ENCODE peak calls at places on chromosomes 11 and 22, in four cellular contexts. One of them, this sample, is unnamed.

GRCh38 chr11:119729581-119730346 is 764 bp upstream of the NECTIN1 start:
- DNase-seq in GM23338: peak
- DNase-seq in hepatocyte: peak
- DNase-seq in OCI-LY7: no peak
- DNase-seq in this sample: peak

GRCh38 chr11:69359735-69360470 is 65.9 kb downstream of the MYEOV start:
- DNase-seq in OCI-LY7: no peak
- DNase-seq in hepatocyte: no peak
- DNase-seq in GM23338: no peak
- DNase-seq in this sample: no peak

GRCh38 chr11:122229078-122229477 is 113.1 kb upstream of the BLID start:
- DNase-seq in OCI-LY7: no peak
- DNase-seq in GM23338: no peak
- DNase-seq in hepatocyte: no peak
- DNase-seq in this sample: no peak

GRCh38 chr11:94588366-94588952 is 21.3 kb downstream of the PIWIL4 start:
- DNase-seq in OCI-LY7: no peak
- DNase-seq in hepatocyte: peak
- DNase-seq in GM23338: no peak
- DNase-seq in this sample: no peak

GRCh38 chr11:10727259-10727851 is 23.7 kb upstream of the CTR9 start:
- DNase-seq in hepatocyte: peak
- DNase-seq in OCI-LY7: no peak
- DNase-seq in GM23338: no peak
- DNase-seq in this sample: no peak

GRCh38 chr11:12600829-12601228 is 73.4 kb upstream of the TEAD1 start:
- DNase-seq in GM23338: no peak
- DNase-seq in OCI-LY7: no peak
- DNase-seq in hepatocyte: peak
- DNase-seq in this sample: no peak

GRCh38 chr11:130533113-130533803 is 84.8 kb downstream of the ADAMTS15 start:
- DNase-seq in hepatocyte: no peak
- DNase-seq in OCI-LY7: no peak
- DNase-seq in GM23338: no peak
- DNase-seq in this sample: no peak

GRCh38 chr11:116774661-116775060 is 1.9 kb upstream of the BUD13 start:
- DNase-seq in GM23338: peak
- DNase-seq in hepatocyte: no peak
- DNase-seq in OCI-LY7: no peak
- DNase-seq in this sample: no peak

GRCh38 chr22:25545677-25546076 is 18.8 kb upstream of the GRK3 start:
- DNase-seq in OCI-LY7: no peak
- DNase-seq in GM23338: no peak
- DNase-seq in hepatocyte: no peak
- DNase-seq in this sample: no peak

GRCh38 chr11:2860636-2861035 is 24.9 kb downstream of the CDKN1C start:
- DNase-seq in OCI-LY7: no peak
- DNase-seq in hepatocyte: peak
- DNase-seq in GM23338: no peak
- DNase-seq in this sample: no peak

GRCh38 chr11:18836415-18836814 is 44.8 kb upstream of the PTPN5 start:
- DNase-seq in hepatocyte: peak
- DNase-seq in GM23338: no peak
- DNase-seq in OCI-LY7: no peak
- DNase-seq in this sample: no peak

GRCh38 chr11:10322830-10323792 is 18.2 kb downstream of the ADM start:
- DNase-seq in hepatocyte: peak
- DNase-seq in GM23338: peak
- DNase-seq in OCI-LY7: peak
- DNase-seq in this sample: peak

GRCh38 chr11:12201016-12201985 is 90.9 kb downstream of the MICAL2 start:
- DNase-seq in hepatocyte: peak
- DNase-seq in OCI-LY7: no peak
- DNase-seq in GM23338: no peak
- DNase-seq in this sample: peak

GRCh38 chr22:28254396-28254795 is 335.3 kb upstream of the PITPNB start:
- DNase-seq in GM23338: no peak
- DNase-seq in OCI-LY7: no peak
- DNase-seq in hepatocyte: no peak
- DNase-seq in this sample: no peak

GRCh38 chr11:494761-495536 is 12.1 kb downstream of the RNH1 start:
- DNase-seq in GM23338: no peak
- DNase-seq in hepatocyte: no peak
- DNase-seq in OCI-LY7: no peak
- DNase-seq in this sample: no peak

GRCh38 chr22:21865041-21865440 is 2.4 kb downstream of the MAPK1 start:
- DNase-seq in OCI-LY7: no peak
- DNase-seq in GM23338: no peak
- DNase-seq in hepatocyte: peak
- DNase-seq in this sample: peak

GRCh38 chr11:18650859-18651557 is 16.9 kb upstream of the SPTY2D1 start:
- DNase-seq in hepatocyte: peak
- DNase-seq in OCI-LY7: peak
- DNase-seq in GM23338: peak
- DNase-seq in this sample: peak

GRCh38 chr11:65625628-65626342 is 10.2 kb downstream of the PCNX3 start:
- DNase-seq in GM23338: peak
- DNase-seq in hepatocyte: peak
- DNase-seq in OCI-LY7: peak
- DNase-seq in this sample: peak

GRCh38 chr11:38693306-38693705 is 2095.3 kb upstream of the RAG2 start:
- DNase-seq in OCI-LY7: no peak
- DNase-seq in GM23338: no peak
- DNase-seq in hepatocyte: no peak
- DNase-seq in this sample: no peak

GRCh38 chr22:47012589-47013365 is 250.3 kb downstream of the TBC1D22A start:
- DNase-seq in GM23338: peak
- DNase-seq in OCI-LY7: no peak
- DNase-seq in hepatocyte: no peak
- DNase-seq in this sample: no peak

GRCh38 chr22:26672060-26672471 is 14.7 kb downstream of the MIAT start:
- DNase-seq in hepatocyte: no peak
- DNase-seq in OCI-LY7: no peak
- DNase-seq in GM23338: no peak
- DNase-seq in this sample: no peak

GRCh38 chr11:134581966-134582787 is 170.1 kb upstream of the B3GAT1 start:
- DNase-seq in GM23338: no peak
- DNase-seq in hepatocyte: no peak
- DNase-seq in OCI-LY7: no peak
- DNase-seq in this sample: no peak

GRCh38 chr11:12770966-12771597 is 96.9 kb downstream of the TEAD1 start:
- DNase-seq in GM23338: no peak
- DNase-seq in OCI-LY7: no peak
- DNase-seq in hepatocyte: no peak
- DNase-seq in this sample: no peak

GRCh38 chr22:50398698-50399648 is 55.8 kb downstream of the PPP6R2 start:
- DNase-seq in GM23338: no peak
- DNase-seq in hepatocyte: no peak
- DNase-seq in OCI-LY7: no peak
- DNase-seq in this sample: no peak

GRCh38 chr11:4576880-4577279 is 4.7 kb upstream of the OR52I2 start:
- DNase-seq in hepatocyte: no peak
- DNase-seq in GM23338: no peak
- DNase-seq in OCI-LY7: no peak
- DNase-seq in this sample: no peak

GRCh38 chr11:10861799-10862198 is 3.9 kb upstream of the ZBED5 start:
- DNase-seq in OCI-LY7: no peak
- DNase-seq in hepatocyte: no peak
- DNase-seq in GM23338: no peak
- DNase-seq in this sample: no peak

GRCh38 chr22:22214819-22215329 is 29.7 kb upstream of the VPREB1 start:
- DNase-seq in GM23338: no peak
- DNase-seq in hepatocyte: peak
- DNase-seq in OCI-LY7: no peak
- DNase-seq in this sample: no peak

GRCh38 chr11:102709211-102709980 is 3.8 kb upstream of the MMP27 start:
- DNase-seq in OCI-LY7: no peak
- DNase-seq in GM23338: no peak
- DNase-seq in hepatocyte: no peak
- DNase-seq in this sample: no peak

GRCh38 chr11:14082338-14082737 is 119.8 kb downstream of the SPON1 start:
- DNase-seq in GM23338: no peak
- DNase-seq in OCI-LY7: no peak
- DNase-seq in hepatocyte: no peak
- DNase-seq in this sample: no peak

GRCh38 chr22:32517488-32517887 is 42.9 kb downstream of the FBXO7 start:
- DNase-seq in GM23338: no peak
- DNase-seq in hepatocyte: no peak
- DNase-seq in OCI-LY7: no peak
- DNase-seq in this sample: no peak

GRCh38 chr22:32520612-32521011 is 46.0 kb downstream of the FBXO7 start:
- DNase-seq in hepatocyte: no peak
- DNase-seq in OCI-LY7: no peak
- DNase-seq in GM23338: no peak
- DNase-seq in this sample: no peak

GRCh38 chr22:32517921-32518320 is 43.3 kb downstream of the FBXO7 start:
- DNase-seq in hepatocyte: no peak
- DNase-seq in OCI-LY7: no peak
- DNase-seq in GM23338: no peak
- DNase-seq in this sample: no peak

GRCh38 chr22:32518351-32518750 is 43.7 kb downstream of the FBXO7 start:
- DNase-seq in hepatocyte: no peak
- DNase-seq in OCI-LY7: no peak
- DNase-seq in GM23338: no peak
- DNase-seq in this sample: no peak

DNA sequence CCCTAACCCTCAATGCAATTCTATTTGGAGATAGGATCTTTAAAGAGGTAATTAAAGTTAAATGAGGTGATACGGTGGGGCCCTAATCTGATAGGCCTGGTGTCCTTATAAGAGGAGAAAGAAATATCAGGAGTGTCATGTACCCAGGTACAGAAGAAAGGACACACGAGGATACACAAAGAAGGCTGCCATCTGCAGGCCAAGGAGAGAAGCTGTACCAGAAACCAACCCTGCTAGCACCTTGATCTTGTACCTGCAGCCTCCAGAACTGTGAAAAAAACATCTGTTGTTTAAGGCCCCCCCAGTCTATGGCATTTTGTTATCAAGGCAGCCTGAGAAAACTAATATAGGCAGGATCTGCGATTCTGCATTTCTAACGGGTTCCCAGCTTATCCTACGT is 44.2 kb downstream of the FBXO7 start:
- DNase-seq in GM23338: peak
- DNase-seq in hepatocyte: no peak
- DNase-seq in OCI-LY7: peak
- DNase-seq in this sample: no peak
- TF ChIP-seq CTCF in GM23338: peak
- TF ChIP-seq CTCF in hepatocyte: no peak
- TF ChIP-seq CTCF in OCI-LY7: peak
- TF ChIP-seq CTCF in this sample: no peak

DNA sequence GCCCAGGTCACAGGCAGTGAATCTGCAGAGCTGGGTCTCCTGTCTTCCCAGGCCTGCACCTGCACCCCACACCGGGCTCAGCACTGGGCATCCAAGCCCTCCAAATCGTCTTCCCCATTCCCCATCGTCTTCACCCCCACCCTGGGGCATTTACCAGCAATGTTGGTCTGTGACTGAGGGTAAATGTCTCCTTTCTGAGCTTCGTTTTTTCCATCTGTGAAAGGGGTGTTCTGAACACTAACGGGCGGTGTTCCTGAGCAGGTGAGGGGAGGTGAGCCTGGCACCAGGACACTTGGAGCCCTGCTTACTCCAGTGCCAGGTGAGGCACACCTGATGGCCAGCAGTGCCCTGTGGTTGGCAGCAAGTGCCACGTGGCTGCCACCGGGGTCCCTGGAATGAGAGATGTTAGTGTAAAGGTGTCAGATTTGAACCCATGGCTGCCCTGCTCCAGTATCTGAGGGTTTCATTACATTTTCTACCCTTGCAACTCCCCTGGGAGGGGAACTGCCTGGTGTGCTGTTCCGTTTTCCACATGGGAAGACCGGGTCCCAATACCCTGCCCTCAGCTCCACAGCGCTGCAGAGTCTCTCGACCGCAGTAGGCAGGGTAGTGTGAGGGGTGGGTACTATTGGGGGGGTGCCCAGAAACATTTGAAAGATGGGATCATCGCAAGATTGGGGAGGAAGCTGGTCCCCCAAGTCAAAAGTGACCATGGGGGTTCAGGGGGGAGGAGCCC is 1.9 kb downstream of the CDC42EP1 start:
- DNase-seq in GM23338: no peak
- DNase-seq in OCI-LY7: no peak
- DNase-seq in hepatocyte: no peak
- DNase-seq in this sample: no peak
- H2AFZ ChIP-seq in GM23338: peak
- H2AFZ ChIP-seq in OCI-LY7: peak
- H2AFZ ChIP-seq in hepatocyte: no peak
- H2AFZ ChIP-seq in this sample: no peak

DNA sequence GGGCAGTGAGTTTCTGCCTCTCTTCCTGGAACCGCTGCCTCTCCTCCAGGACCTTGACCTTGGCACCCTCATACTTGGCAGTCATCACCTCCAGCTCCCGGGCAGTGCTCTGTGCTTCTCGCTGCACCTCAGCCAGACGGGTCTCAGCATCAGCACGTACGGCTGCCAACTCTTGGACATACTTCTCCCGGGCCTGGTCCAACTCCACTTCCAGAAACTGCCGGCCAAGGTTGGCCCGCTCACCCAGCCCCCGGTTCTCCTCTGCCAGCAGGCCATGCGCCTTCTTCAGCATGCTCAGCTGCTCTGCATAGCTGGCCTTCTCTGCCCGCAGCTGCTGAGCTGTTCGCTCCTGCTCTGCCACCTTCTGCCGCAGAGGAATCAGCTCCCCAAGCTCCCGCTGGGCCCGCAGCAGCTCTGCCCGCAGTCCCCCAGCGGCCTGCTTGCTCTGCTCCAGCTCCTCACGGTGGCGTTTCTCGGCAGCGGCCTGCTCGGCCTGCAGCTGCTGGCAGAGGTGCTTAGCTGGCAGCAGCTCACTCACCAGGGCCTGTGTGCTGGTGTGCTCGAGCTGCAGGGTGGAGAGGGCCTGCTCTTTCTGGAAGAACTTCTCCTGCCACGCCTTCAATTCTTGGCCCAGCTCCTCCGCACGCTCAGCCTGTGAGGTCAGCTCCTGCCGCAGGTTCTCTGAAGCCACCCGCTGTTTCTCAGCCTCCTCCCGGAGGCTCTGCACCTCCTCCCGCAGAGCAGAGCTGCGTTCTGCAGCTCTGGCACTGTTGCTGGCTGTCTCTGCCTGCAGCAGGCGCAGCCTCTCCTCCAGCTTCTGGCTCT is 14.4 kb downstream of the IL18BP start:
- DNase-seq in hepatocyte: no peak
- DNase-seq in GM23338: no peak
- DNase-seq in OCI-LY7: no peak
- DNase-seq in this sample: no peak
- TF ChIP-seq CTCF in hepatocyte: no peak
- TF ChIP-seq CTCF in GM23338: no peak
- TF ChIP-seq CTCF in OCI-LY7: no peak
- TF ChIP-seq CTCF in this sample: no peak

GRCh38 chr22:36569999-36570398 is 41.0 kb upstream of the EIF3D start:
- DNase-seq in OCI-LY7: no peak
- DNase-seq in GM23338: peak
- DNase-seq in hepatocyte: no peak
- DNase-seq in this sample: peak
- H2AFZ ChIP-seq in OCI-LY7: no peak
- H2AFZ ChIP-seq in GM23338: peak
- H2AFZ ChIP-seq in hepatocyte: no peak
- H2AFZ ChIP-seq in this sample: peak

GRCh38 chr22:19085233-19086043 is 36.8 kb downstream of the DGCR2 start:
- DNase-seq in OCI-LY7: peak
- DNase-seq in GM23338: peak
- DNase-seq in hepatocyte: peak
- DNase-seq in this sample: peak
- TF ChIP-seq CTCF in OCI-LY7: peak
- TF ChIP-seq CTCF in GM23338: peak
- TF ChIP-seq CTCF in hepatocyte: peak
- TF ChIP-seq CTCF in this sample: peak

GRCh38 chr22:35839811-35840739 is 122.4 kb downstream of the APOL5 start:
- DNase-seq in hepatocyte: peak
- DNase-seq in GM23338: peak
- DNase-seq in OCI-LY7: peak
- DNase-seq in this sample: peak
- H2AFZ ChIP-seq in hepatocyte: peak
- H2AFZ ChIP-seq in GM23338: no peak
- H2AFZ ChIP-seq in OCI-LY7: peak
- H2AFZ ChIP-seq in this sample: no peak